ENCODE peak calls at places on chromosome 1, in six cellular contexts. F is heart left ventricle, A is RWPE2, P is AG09319, V is neural progenitor cell, N is fibroblast of the aortic adventitia. Y is an unnamed sample.

GRCh38 chr1:8523641-8524206 is 205.8 kb downstream of the SLC45A1 start:
- DNase-seq in A (no peak), V (no peak), F (no peak), N (no peak), P (no peak), Y (no peak)

GRCh38 chr1:204841798-204842197 is 28.9 kb upstream of the NFASC start:
- DNase-seq in N (no peak), F (no peak), V (no peak), A (no peak), P (no peak), Y (no peak)

GRCh38 chr1:40939320-40940059 is 40.0 kb upstream of the CTPS1 start:
- DNase-seq in N (peak), V (no peak), P (peak), F (no peak), A (no peak), Y (peak)

GRCh38 chr1:1021860-1022259 is 1.9 kb downstream of the AGRN start:
- DNase-seq in V (no peak), N (no peak), A (no peak), P (no peak), F (no peak), Y (no peak)

GRCh38 chr1:181493145-181493544 is 9.8 kb downstream of the CACNA1E start:
- DNase-seq in A (no peak), P (no peak), N (no peak), F (no peak), V (no peak), Y (no peak)

GRCh38 chr1:236204656-236205055 is 62.3 kb downstream of the GPR137B start:
- DNase-seq in F (no peak), P (no peak), A (no peak), N (no peak), V (peak), Y (no peak)

GRCh38 chr1:184615301-184615700 is 139.4 kb downstream of the EDEM3 start:
- DNase-seq in N (no peak), P (no peak), F (no peak), A (no peak), V (no peak), Y (peak)

GRCh38 chr1:23421752-23422312 is 2.7 kb downstream of the TCEA3 start:
- DNase-seq in N (peak), P (no peak), V (no peak), A (no peak), F (no peak), Y (peak)

GRCh38 chr1:21680918-21681317 is 11.8 kb upstream of the RAP1GAP start:
- DNase-seq in N (peak), F (no peak), P (no peak), V (no peak), A (no peak), Y (no peak)

GRCh38 chr1:209404577-209404976 is 178.9 kb upstream of the CAMK1G start:
- DNase-seq in A (no peak), F (no peak), N (no peak), V (peak), P (no peak), Y (no peak)

DNA sequence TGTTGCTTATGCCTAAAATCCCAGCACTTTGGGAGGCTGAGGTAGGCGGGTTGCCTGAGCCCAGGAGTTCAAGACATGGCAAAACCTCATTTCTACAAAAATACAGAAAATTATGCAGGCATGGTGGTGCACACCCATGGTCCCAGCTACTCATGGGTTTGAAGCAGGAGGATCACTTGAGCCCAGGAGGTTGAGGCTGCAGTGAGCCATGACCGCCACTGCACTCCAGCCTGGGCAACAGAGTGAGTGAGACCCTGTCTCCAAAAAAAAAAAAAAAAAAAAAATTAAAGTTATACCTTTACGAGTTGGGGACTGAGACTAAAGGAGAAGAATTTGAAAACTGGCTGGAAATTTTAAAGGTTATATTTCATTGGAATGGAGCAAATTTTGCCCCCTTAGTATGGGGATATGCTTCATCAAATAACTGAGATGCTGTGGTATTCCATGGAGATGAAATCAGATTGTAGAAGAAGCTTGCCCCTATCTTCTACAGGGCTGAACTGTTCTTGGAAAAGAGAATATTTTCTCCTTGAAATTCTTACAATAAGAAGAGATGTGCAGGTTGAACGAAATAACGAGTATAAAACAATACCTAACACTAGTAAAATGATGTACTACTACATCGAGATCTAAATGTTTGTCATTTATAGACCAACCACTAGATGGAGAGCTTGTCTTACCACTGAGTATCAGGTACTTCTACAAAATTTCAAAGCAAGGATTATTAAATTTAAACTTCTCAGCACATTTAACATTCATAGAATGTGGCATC is 34.9 kb upstream of the SCYL3 start:
- DNase-seq in F (no peak), N (peak), P (peak), A (no peak), V (peak), Y (no peak)
- TF ChIP-seq CTCF in F (peak), N (peak), P (peak), A (peak), V (peak), Y (peak)

DNA sequence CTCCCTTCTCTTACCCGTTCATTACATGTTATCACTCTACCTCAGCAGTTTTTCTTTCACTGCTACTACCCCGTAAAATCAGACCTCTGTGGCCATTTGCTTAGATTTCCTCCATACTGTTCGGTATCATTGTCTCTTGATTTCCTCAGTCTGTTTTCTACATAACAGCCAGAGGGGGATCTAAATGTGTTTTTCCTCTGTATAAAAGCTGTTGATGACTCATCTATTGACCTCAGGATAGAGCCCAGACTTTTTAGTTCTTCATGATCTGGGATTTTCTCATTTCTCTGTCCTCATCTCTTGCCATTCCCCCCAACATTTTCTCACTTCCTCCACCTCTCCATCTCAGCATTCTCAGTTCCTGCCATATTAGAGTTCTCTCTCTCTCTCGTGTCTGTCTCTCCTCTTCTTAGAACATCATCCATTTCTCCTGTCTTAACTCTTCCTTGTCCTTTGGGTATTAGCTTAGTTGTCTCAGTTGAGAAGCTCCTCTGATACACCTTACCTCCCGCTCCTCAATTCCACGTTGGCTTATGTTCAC is 10.5 kb downstream of the OTUD3 start:
- DNase-seq in P (no peak), N (peak), V (no peak), A (no peak), F (no peak), Y (no peak)
- TF ChIP-seq CTCF in P (no peak), N (no peak), V (no peak), A (no peak), F (no peak), Y (no peak)

GRCh38 chr1:173410794-173411236 is 66.3 kb upstream of the PRDX6 start:
- DNase-seq in A (no peak), P (no peak), N (no peak), F (no peak), V (no peak), Y (no peak)

GRCh38 chr1:173409613-173410012 is 67.5 kb upstream of the PRDX6 start:
- DNase-seq in N (peak), P (peak), V (no peak), A (no peak), F (peak), Y (no peak)

GRCh38 chr1:173407846-173408245 is 69.3 kb upstream of the PRDX6 start:
- DNase-seq in N (no peak), P (no peak), F (no peak), A (no peak), V (no peak), Y (no peak)

GRCh38 chr1:173410133-173410793 is 66.9 kb upstream of the PRDX6 start:
- DNase-seq in A (no peak), F (no peak), P (no peak), V (no peak), N (no peak), Y (no peak)

GRCh38 chr1:173408886-173409285 is 68.2 kb upstream of the PRDX6 start:
- DNase-seq in P (no peak), F (no peak), V (no peak), A (no peak), N (peak), Y (no peak)
- TF ChIP-seq CTCF in P (no peak), F (no peak), V (no peak), A (no peak), N (no peak), Y (no peak)

DNA sequence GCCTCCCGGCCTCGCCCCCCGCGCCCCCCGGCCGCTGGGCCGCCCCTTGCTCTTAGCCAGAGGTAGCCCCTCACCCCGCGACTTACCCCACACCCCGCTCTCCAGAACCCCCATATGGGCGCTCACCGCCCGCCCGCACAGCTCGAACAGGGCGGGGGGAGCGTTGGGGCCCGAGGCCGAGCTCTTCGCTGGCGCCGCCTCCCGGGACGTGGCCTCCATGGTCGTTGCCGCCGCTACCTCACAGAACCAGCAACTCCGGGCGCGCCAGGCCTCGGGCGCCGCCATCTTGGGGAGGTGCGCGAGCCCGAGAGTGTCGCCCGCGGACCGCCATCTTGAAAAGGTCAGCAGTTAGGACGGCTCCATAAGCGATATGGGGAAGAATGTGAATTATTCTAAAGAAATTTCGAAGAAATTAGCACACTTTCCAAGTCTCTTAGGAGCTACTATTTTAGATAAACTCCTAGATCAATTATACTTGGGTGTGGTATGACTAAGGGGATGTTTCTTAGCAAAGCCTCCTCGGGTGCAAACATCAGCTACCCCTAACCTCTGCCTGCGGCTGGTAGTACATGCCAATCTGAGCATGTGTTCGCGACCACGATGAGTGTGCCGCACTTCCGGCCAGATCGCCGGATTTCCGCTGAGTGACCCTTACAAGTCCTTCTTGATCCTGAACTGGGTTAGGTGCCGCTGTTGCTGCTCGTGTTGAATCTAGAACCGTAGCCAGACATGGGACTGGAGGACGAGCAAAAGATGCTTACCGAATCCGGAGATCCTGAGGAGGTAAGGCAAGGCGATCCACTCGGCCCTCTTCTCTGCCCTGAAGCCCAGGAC is at the start of the genes LRRC41 and UQCRH:
- DNase-seq in F (peak), P (peak), N (peak), V (peak), A (peak), Y (peak)
- TF ChIP-seq CTCF in F (peak), P (no peak), N (no peak), V (peak), A (no peak), Y (no peak)

DNA sequence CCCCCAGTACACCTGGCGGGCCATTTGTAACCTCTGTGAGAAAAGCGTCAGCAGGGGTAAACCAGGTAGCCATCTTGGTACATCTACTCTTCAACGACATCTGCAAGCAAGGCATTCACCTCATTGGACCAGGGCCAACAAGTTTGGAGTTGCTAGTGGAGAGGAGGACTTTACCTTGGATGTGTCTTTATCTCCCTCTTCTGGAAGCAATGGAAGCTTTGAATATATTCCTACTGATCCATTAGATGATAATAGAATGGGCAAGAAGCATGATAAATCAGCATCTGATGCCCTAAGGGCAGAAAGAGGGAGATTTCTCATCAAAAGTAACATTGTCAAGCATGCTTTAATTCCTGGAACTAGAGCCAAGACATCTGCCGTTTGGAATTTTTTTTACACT is 2.5 kb downstream of the ZBED6 start:
- DNase-seq in P (no peak), A (no peak), V (no peak), F (peak), N (no peak), Y (peak)
- TF ChIP-seq CTCF in P (no peak), A (peak), V (no peak), F (no peak), N (no peak), Y (no peak)

DNA sequence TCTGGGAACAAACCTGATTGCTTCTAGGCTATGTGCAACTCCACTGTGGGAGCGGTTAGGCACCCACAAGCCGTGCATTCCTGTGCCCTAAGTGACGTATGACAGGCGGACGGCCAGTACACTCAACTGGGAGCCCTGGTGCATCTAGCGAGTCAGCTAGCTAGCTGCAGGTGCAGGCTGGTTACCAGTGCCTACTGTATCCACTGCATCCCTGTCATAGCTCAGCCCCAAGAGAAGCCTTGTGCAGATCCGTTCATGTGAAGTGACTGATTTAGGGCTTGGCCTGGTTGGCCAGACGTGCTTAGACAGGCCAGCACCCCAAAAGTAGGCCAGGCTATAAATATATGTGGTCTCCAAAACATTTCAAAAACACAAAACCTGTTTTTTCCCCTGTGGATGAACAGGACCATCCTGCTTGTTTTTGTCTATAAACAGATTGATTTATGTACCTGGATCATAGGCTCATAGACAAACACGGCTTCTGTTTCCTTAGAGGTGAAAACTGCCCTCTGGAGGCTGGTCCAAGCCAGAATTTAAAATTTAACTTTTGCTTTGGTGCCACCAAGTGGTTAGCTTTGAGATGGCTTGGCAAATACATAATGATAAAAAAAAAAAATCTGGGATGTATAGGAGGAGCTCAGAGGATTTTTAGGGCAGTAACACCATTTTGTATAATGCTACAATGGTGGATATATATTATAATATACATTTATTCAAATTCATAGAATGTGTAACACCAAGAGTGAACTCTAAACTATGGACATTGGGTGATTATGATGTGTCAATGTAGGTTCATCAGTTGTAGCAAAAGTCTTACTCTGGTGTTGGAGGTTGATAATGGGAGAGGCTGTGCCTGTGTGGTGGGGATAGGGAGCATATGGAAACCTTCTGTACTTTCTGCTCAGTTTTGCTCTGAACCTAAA is 68.5 kb downstream of the GIPC2 start:
- DNase-seq in N (peak), V (peak), F (peak), A (no peak), P (peak), Y (no peak)
- TF ChIP-seq CTCF in N (peak), V (peak), F (peak), A (peak), P (peak), Y (peak)

DNA sequence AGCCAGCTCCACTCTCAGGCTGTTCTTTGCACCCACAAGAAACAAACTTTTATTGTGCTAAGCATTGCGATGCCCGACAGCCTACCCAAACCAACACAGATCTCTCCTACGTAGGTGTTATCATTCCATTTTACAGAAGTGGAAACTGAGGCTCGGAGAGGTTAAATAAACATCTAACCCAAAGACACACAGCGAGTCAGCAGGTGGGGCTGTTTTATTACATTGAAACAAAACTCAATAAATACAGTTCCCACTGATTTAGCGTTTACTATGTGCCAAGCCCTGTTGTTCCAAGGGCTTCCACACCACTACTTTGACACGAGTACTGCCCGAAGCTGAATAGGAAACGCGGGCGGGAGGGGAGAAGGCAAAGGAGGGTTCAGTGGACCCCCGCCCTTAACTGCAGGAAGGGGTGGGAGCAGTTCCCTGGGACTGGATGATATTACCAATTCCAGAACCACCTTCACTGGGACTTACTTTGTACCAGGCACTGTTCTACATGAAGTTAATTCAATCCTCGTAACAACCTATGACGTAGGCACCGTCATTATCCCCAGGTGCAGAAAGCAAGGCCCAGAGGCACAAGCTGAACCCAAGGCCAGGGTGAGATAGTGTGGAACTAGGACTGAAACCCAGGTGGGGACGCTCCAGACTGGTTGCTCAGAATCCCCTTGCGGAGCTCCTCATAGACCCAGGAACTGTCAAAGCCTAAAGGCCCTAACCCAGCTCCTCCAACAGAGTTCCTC is 19.3 kb upstream of the ALDH4A1 start:
- DNase-seq in N (peak), A (no peak), P (no peak), V (no peak), F (no peak), Y (no peak)
- TF ChIP-seq CTCF in N (peak), A (no peak), P (peak), V (no peak), F (peak), Y (peak)

GRCh38 chr1:230279583-230279945 is 146.6 kb downstream of the PGBD5 start:
- DNase-seq in V (no peak), N (no peak), F (no peak), A (no peak), P (no peak), Y (peak)

GRCh38 chr1:230276401-230276800 is 149.7 kb downstream of the PGBD5 start:
- DNase-seq in N (no peak), V (no peak), A (no peak), F (no peak), P (no peak), Y (no peak)

GRCh38 chr1:230280054-230280795 is 145.9 kb downstream of the PGBD5 start:
- DNase-seq in A (no peak), N (no peak), P (no peak), V (no peak), F (no peak), Y (peak)

GRCh38 chr1:230278871-230279582 is 147.1 kb downstream of the PGBD5 start:
- DNase-seq in N (no peak), V (no peak), F (no peak), P (no peak), A (no peak), Y (peak)

DNA sequence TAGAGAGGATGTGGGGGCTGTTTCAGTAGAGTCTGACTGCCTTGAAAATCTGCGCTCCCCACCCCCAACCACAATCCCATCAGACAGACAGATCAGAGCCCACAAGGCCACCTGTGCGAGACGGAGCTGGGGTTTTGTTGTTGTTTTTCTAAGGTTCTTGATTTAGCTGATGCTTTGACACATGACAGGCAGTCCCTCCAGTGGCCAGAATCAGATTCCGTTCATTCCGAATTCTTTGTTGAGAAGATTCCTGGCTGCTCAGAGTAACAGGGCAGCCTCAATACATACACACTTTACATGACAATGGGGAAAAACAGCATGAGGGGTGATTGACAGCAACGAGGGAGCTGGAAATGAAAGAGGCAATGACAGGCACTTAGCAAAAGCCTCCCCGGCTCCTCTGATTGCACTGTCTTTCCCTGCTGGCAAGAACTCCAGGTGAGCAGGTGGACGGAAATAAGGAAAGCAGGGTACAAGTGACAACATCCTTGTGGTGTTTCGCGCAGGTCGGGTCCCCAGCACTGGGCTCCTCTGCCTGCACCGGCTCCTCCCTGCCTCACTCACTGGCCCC is 148.8 kb downstream of the PGBD5 start:
- DNase-seq in V (peak), F (no peak), A (no peak), N (no peak), P (no peak), Y (peak)
- TF ChIP-seq CTCF in V (peak), F (no peak), A (no peak), N (no peak), P (no peak), Y (no peak)

Y was measured in sigmoid colon.